ENCODE peak calls at places on chromosomes 7 and 10, in six cellular contexts. X is IMR-90, R is keratinocyte, E is SK-N-SH, W is PC-3, G is osteoblast. S is an unnamed sample.

GRCh38 chr7:103065666-103066065 is 8.9 kb downstream of the FBXL13 start:
- DNase-seq in G (no peak), X (peak; percentile 30), E (peak; percentile 65), W (peak; percentile 62), R (peak; percentile 15), S (peak; percentile 24)

GRCh38 chr7:135109976-135110375 is 37.9 kb upstream of the TMEM140 start:
- DNase-seq in W (no peak), G (no peak), E (no peak), X (no peak), R (no peak), S (no peak)

GRCh38 chr10:96516337-96516736 is 2.6 kb upstream of the TLL2 start:
- DNase-seq in G (no peak), E (no peak), X (no peak), W (no peak), R (no peak), S (no peak)

GRCh38 chr10:58857251-58857650 is 319.2 kb upstream of the PHYHIPL start:
- DNase-seq in X (no peak), W (no peak), E (no peak), G (no peak), R (no peak), S (no peak)

GRCh38 chr7:34155225-34155908 is 250.0 kb downstream of the BMPER start:
- DNase-seq in E (no peak), W (no peak), G (peak; percentile 78), X (peak; percentile 96), R (no peak), S (no peak)

GRCh38 chr7:141317033-141317585 is 234.1 kb upstream of the AGK start:
- DNase-seq in X (no peak), W (no peak), R (no peak), E (no peak), G (no peak), S (no peak)

GRCh38 chr7:51521649-51522048 is 205.0 kb upstream of the COBL start:
- DNase-seq in E (no peak), X (no peak), R (no peak), G (no peak), W (no peak), S (no peak)

GRCh38 chr10:117223413-117224035 is 17.4 kb upstream of the SLC18A2 start:
- DNase-seq in R (no peak), E (no peak), X (no peak), W (no peak), G (peak; percentile 53), S (no peak)

GRCh38 chr7:7176421-7177043 is 5.8 kb upstream of the C1GALT1 start:
- DNase-seq in X (peak; percentile 91), E (no peak), W (peak; percentile 84), R (no peak), G (peak; percentile 73), S (peak; percentile 76)

GRCh38 chr10:120019568-120019967 is 127.0 kb downstream of the SEC23IP start:
- DNase-seq in G (no peak), E (no peak), R (no peak), W (no peak), X (no peak), S (no peak)

GRCh38 chr10:91215384-91215783 is 5.1 kb upstream of the PCGF5 start:
- DNase-seq in E (no peak), R (no peak), W (no peak), X (no peak), G (no peak), S (no peak)

GRCh38 chr10:46527241-46527811 is 29.1 kb downstream of the GPRIN2 start:
- DNase-seq in W (no peak), R (no peak), X (no peak), G (no peak), E (no peak), S (no peak)

GRCh38 chr10:1300218-1300617 is 244.0 kb downstream of the WDR37 start:
- DNase-seq in R (no peak), W (no peak), E (no peak), G (no peak), X (no peak), S (no peak)

GRCh38 chr10:69363666-69364065 is 53.1 kb downstream of the TACR2 start:
- DNase-seq in G (peak; percentile 15), R (no peak), X (no peak), W (no peak), E (no peak), S (no peak)

GRCh38 chr7:74379938-74380337 is 73.8 kb upstream of the GTF2IRD1 start:
- DNase-seq in X (no peak), E (peak; percentile 14), G (peak; percentile 53), R (no peak), W (no peak), S (no peak)

GRCh38 chr7:142866361-142867096 is 11.7 kb downstream of the EPHB6 start:
- DNase-seq in X (no peak), E (peak; percentile 88), W (peak; percentile 73), G (peak; percentile 88), R (no peak), S (no peak)

GRCh38 chr10:86202226-86202625 is 164.4 kb downstream of the GRID1 start:
- DNase-seq in R (no peak), G (no peak), E (no peak), W (no peak), X (no peak), S (no peak)

GRCh38 chr10:131915484-131915883 is 14.7 kb downstream of the PPP2R2D start:
- DNase-seq in W (no peak), R (no peak), X (no peak), G (no peak), E (no peak), S (no peak)

GRCh38 chr10:17113889-17114288 is 15.7 kb downstream of the CUBN start:
- DNase-seq in R (peak; percentile 4), E (no peak), G (peak; percentile 63), X (peak; percentile 75), W (no peak), S (no peak)

GRCh38 chr7:117098457-117098856 is 145.2 kb downstream of the ST7 start:
- DNase-seq in W (peak; percentile 63), R (no peak), G (peak; percentile 55), E (no peak), X (peak; percentile 99), S (no peak)

GRCh38 chr7:1559626-1560590 is 3.9 kb upstream of the TMEM184A start:
- DNase-seq in R (no peak), E (peak; percentile 49), G (peak; percentile 60), W (no peak), X (no peak), S (no peak)

GRCh38 chr7:134605978-134606923 is 40.4 kb upstream of the BPGM start:
- DNase-seq in G (peak; percentile 47), W (peak; percentile 78), X (peak; percentile 67), R (no peak), E (peak; percentile 66), S (peak; percentile 34)

GRCh38 chr7:16740996-16741395 is 12.6 kb upstream of the TSPAN13 start:
- DNase-seq in W (no peak), G (no peak), R (no peak), X (no peak), E (no peak), S (no peak)

GRCh38 chr7:98681951-98682350 is 64.9 kb downstream of the NPTX2 start:
- DNase-seq in E (no peak), W (no peak), R (no peak), X (no peak), G (no peak), S (no peak)

GRCh38 chr10:30103595-30104310 is 44.4 kb upstream of the JCAD start:
- DNase-seq in E (no peak), W (peak; percentile 65), G (no peak), R (no peak), X (no peak), S (no peak)

GRCh38 chr10:131206136-131206995 is 105.2 kb downstream of the TCERG1L start:
- DNase-seq in G (no peak), X (no peak), E (no peak), W (no peak), R (no peak), S (no peak)

GRCh38 chr10:120702032-120702431 is 149.1 kb upstream of the WDR11 start:
- DNase-seq in X (no peak), G (no peak), E (no peak), W (peak; percentile 88), R (no peak), S (no peak)

GRCh38 chr7:30681262-30682130 is 760 bp downstream of the CRHR2 start:
- DNase-seq in W (no peak), G (no peak), X (no peak), R (no peak), E (peak; percentile 58), S (no peak)

GRCh38 chr7:18505870-18506460 is 10.4 kb downstream of the HDAC9 start:
- DNase-seq in W (no peak), R (no peak), G (peak; percentile 89), E (no peak), X (peak; percentile 76), S (no peak)

GRCh38 chr7:34247468-34247867 is 342.1 kb downstream of the BMPER start:
- DNase-seq in E (no peak), X (peak; percentile 33), R (no peak), W (peak; percentile 3), G (no peak), S (no peak)

GRCh38 chr10:14653271-14654161 is 121.2 kb downstream of the FAM107B start:
- DNase-seq in X (peak; percentile 74), R (peak; percentile 59), W (peak; percentile 79), G (peak; percentile 84), E (peak; percentile 42), S (no peak)

GRCh38 chr7:6530626-6531491 is 20.4 kb downstream of the GRID2IP start:
- DNase-seq in W (no peak), E (peak; percentile 79), R (no peak), G (peak; percentile 73), X (no peak), S (no peak)

GRCh38 chr7:22979861-22980260 is 34.1 kb downstream of the HYCC1 start:
- DNase-seq in X (no peak), E (no peak), R (peak; percentile 42), W (peak; percentile 45), G (no peak), S (no peak)
- H3K4me2 ChIP-seq in X (peak overlapping the region; percentile 59), E (peak overlapping the region; percentile 30), R (peak overlapping the region; percentile 60), W (peak overlapping the region; percentile 20), G (peak overlapping the region; percentile 43), S (no peak overlapping the region)

GRCh38 chr10:75395955-75396860 is 5.4 kb downstream of the ZNF503 start:
- DNase-seq in W (peak; percentile 69), X (no peak), E (no peak), R (no peak), G (peak; percentile 74), S (no peak)
- H3K4me2 ChIP-seq in W (peak overlapping the region; percentile 84), X (peak overlapping the region; percentile 81), E (no peak overlapping the region), R (peak overlapping the region; percentile 73), G (no peak overlapping the region), S (peak overlapping the region; percentile 100)

GRCh38 chr10:102154466-102155116 is 2.4 kb downstream of the NOLC1 start:
- DNase-seq in W (no peak), R (no peak), G (no peak), X (no peak), E (no peak), S (no peak)
- H3K4me2 ChIP-seq in W (peak overlapping the region; percentile 76), R (no peak overlapping the region), G (no peak overlapping the region), X (no peak overlapping the region), E (no peak overlapping the region), S (no peak overlapping the region)

GRCh38 chr10:50388181-50388580 is 136.9 kb upstream of the ASAH2 start:
- DNase-seq in X (no peak), R (no peak), G (no peak), E (no peak), W (no peak), S (no peak)
- H3K4me2 ChIP-seq in X (no peak overlapping the region), R (no peak overlapping the region), G (no peak overlapping the region), E (no peak overlapping the region), W (no peak overlapping the region), S (no peak overlapping the region)

GRCh38 chr7:47804767-47805545 is 143.3 kb downstream of the PKD1L1 start:
- DNase-seq in W (no peak), X (peak; percentile 75), E (no peak), R (no peak), G (peak; percentile 51), S (no peak)
- H3K4me2 ChIP-seq in W (no peak overlapping the region), X (no peak overlapping the region), E (no peak overlapping the region), R (no peak overlapping the region), G (no peak overlapping the region), S (peak overlapping the region; percentile 6)